ENCODE peak calls at places on chromosomes 11 and 22, in seven cellular contexts. One of them, this sample, is unnamed.

GRCh38 chr11:34997872-34998548 is 81.6 kb downstream of the PDHX start:
- DNase-seq in progenitor cell of endocrine pancreas: no peak
- DNase-seq in astrocyte of the spinal cord: peak; percentile 73
- DNase-seq in tibial nerve: no peak
- DNase-seq in choroid plexus epithelial cell: peak; percentile 65
- DNase-seq in tibial artery: no peak
- DNase-seq in lower leg skin: no peak
- DNase-seq in this sample: no peak

GRCh38 chr11:64121637-64122410 is 44.1 kb downstream of the MACROD1 start:
- DNase-seq in progenitor cell of endocrine pancreas: no peak
- DNase-seq in astrocyte of the spinal cord: peak; percentile 84
- DNase-seq in tibial nerve: no peak
- DNase-seq in choroid plexus epithelial cell: peak; percentile 74
- DNase-seq in tibial artery: no peak
- DNase-seq in lower leg skin: no peak
- DNase-seq in this sample: no peak

GRCh38 chr22:37604875-37605274 is 3.8 kb upstream of the GGA1 start:
- DNase-seq in progenitor cell of endocrine pancreas: no peak
- DNase-seq in astrocyte of the spinal cord: no peak
- DNase-seq in tibial nerve: no peak
- DNase-seq in choroid plexus epithelial cell: no peak
- DNase-seq in tibial artery: no peak
- DNase-seq in lower leg skin: no peak
- DNase-seq in this sample: no peak

GRCh38 chr11:115616941-115617340 is 112.7 kb upstream of the CADM1 start:
- DNase-seq in progenitor cell of endocrine pancreas: no peak
- DNase-seq in astrocyte of the spinal cord: peak; percentile 95
- DNase-seq in tibial nerve: no peak
- DNase-seq in choroid plexus epithelial cell: peak; percentile 11
- DNase-seq in tibial artery: no peak
- DNase-seq in lower leg skin: no peak
- DNase-seq in this sample: no peak

GRCh38 chr11:61507962-61508824 is at the start of gene LRRC10B:
- DNase-seq in progenitor cell of endocrine pancreas: peak; percentile 45
- DNase-seq in astrocyte of the spinal cord: no peak
- DNase-seq in tibial nerve: no peak
- DNase-seq in choroid plexus epithelial cell: no peak
- DNase-seq in tibial artery: no peak
- DNase-seq in lower leg skin: no peak
- DNase-seq in this sample: no peak

GRCh38 chr22:43850529-43850928 is 11.8 kb downstream of the SULT4A1 start:
- DNase-seq in progenitor cell of endocrine pancreas: no peak
- DNase-seq in astrocyte of the spinal cord: no peak
- DNase-seq in tibial nerve: peak; percentile 7
- DNase-seq in choroid plexus epithelial cell: no peak
- DNase-seq in tibial artery: no peak
- DNase-seq in lower leg skin: peak; percentile 45
- DNase-seq in this sample: peak; percentile 27

GRCh38 chr22:37566329-37566837 is 6.1 kb downstream of the CDC42EP1 start:
- DNase-seq in progenitor cell of endocrine pancreas: no peak
- DNase-seq in astrocyte of the spinal cord: no peak
- DNase-seq in tibial nerve: no peak
- DNase-seq in choroid plexus epithelial cell: no peak
- DNase-seq in tibial artery: no peak
- DNase-seq in lower leg skin: no peak
- DNase-seq in this sample: peak; percentile 64

GRCh38 chr22:20940178-20940790 is 23.1 kb downstream of the CRKL start:
- DNase-seq in progenitor cell of endocrine pancreas: no peak
- DNase-seq in astrocyte of the spinal cord: no peak
- DNase-seq in tibial nerve: no peak
- DNase-seq in choroid plexus epithelial cell: no peak
- DNase-seq in tibial artery: no peak
- DNase-seq in lower leg skin: no peak
- DNase-seq in this sample: no peak

GRCh38 chr11:46238967-46239800 is 38.3 kb upstream of the CREB3L1 start:
- DNase-seq in progenitor cell of endocrine pancreas: peak; percentile 89
- DNase-seq in astrocyte of the spinal cord: peak; percentile 86
- DNase-seq in tibial nerve: peak; percentile 73
- DNase-seq in choroid plexus epithelial cell: peak; percentile 85
- DNase-seq in tibial artery: peak; percentile 90
- DNase-seq in lower leg skin: peak; percentile 97
- DNase-seq in this sample: peak; percentile 84

GRCh38 chr11:69916806-69917387 is 97.7 kb upstream of the FGF3 start:
- DNase-seq in progenitor cell of endocrine pancreas: no peak
- DNase-seq in astrocyte of the spinal cord: no peak
- DNase-seq in tibial nerve: no peak
- DNase-seq in choroid plexus epithelial cell: no peak
- DNase-seq in tibial artery: peak; percentile 27
- DNase-seq in lower leg skin: peak; percentile 8
- DNase-seq in this sample: peak; percentile 19

GRCh38 chr22:47289316-47289985 is 527.0 kb downstream of the TBC1D22A start:
- DNase-seq in progenitor cell of endocrine pancreas: no peak
- DNase-seq in astrocyte of the spinal cord: no peak
- DNase-seq in tibial nerve: no peak
- DNase-seq in choroid plexus epithelial cell: no peak
- DNase-seq in tibial artery: peak; percentile 51
- DNase-seq in lower leg skin: peak; percentile 66
- DNase-seq in this sample: no peak

GRCh38 chr22:23904855-23905254 is 10.7 kb downstream of the MIF start:
- DNase-seq in progenitor cell of endocrine pancreas: no peak
- DNase-seq in astrocyte of the spinal cord: no peak
- DNase-seq in tibial nerve: no peak
- DNase-seq in choroid plexus epithelial cell: no peak
- DNase-seq in tibial artery: peak; percentile 38
- DNase-seq in lower leg skin: no peak
- DNase-seq in this sample: no peak

GRCh38 chr11:95231881-95232605 is 1.0 kb upstream of the SESN3 start:
- DNase-seq in progenitor cell of endocrine pancreas: peak; percentile 75
- DNase-seq in astrocyte of the spinal cord: peak; percentile 62
- DNase-seq in tibial nerve: peak; percentile 52
- DNase-seq in choroid plexus epithelial cell: peak; percentile 46
- DNase-seq in tibial artery: peak; percentile 86
- DNase-seq in lower leg skin: peak; percentile 94
- DNase-seq in this sample: peak; percentile 70

GRCh38 chr11:12577746-12578644 is 96.2 kb upstream of the TEAD1 start:
- DNase-seq in progenitor cell of endocrine pancreas: no peak
- DNase-seq in astrocyte of the spinal cord: no peak
- DNase-seq in tibial nerve: no peak
- DNase-seq in choroid plexus epithelial cell: no peak
- DNase-seq in tibial artery: no peak
- DNase-seq in lower leg skin: no peak
- DNase-seq in this sample: no peak

GRCh38 chr11:2482745-2483144 is 37.9 kb downstream of the KCNQ1 start:
- DNase-seq in progenitor cell of endocrine pancreas: no peak
- DNase-seq in astrocyte of the spinal cord: no peak
- DNase-seq in tibial nerve: no peak
- DNase-seq in choroid plexus epithelial cell: no peak
- DNase-seq in tibial artery: no peak
- DNase-seq in lower leg skin: no peak
- DNase-seq in this sample: no peak

GRCh38 chr11:870418-870817 is 27.8 kb downstream of the TSPAN4 start:
- DNase-seq in progenitor cell of endocrine pancreas: no peak
- DNase-seq in astrocyte of the spinal cord: no peak
- DNase-seq in tibial nerve: no peak
- DNase-seq in choroid plexus epithelial cell: no peak
- DNase-seq in tibial artery: no peak
- DNase-seq in lower leg skin: no peak
- DNase-seq in this sample: no peak

GRCh38 chr11:65293909-65294381 is 20.7 kb upstream of the CDC42EP2 start:
- DNase-seq in progenitor cell of endocrine pancreas: no peak
- DNase-seq in astrocyte of the spinal cord: no peak
- DNase-seq in tibial nerve: no peak
- DNase-seq in choroid plexus epithelial cell: no peak
- DNase-seq in tibial artery: no peak
- DNase-seq in lower leg skin: no peak
- DNase-seq in this sample: no peak

GRCh38 chr22:20025401-20026203 is 4.7 kb downstream of the TANGO2 start:
- DNase-seq in progenitor cell of endocrine pancreas: no peak
- DNase-seq in astrocyte of the spinal cord: no peak
- DNase-seq in tibial nerve: no peak
- DNase-seq in choroid plexus epithelial cell: no peak
- DNase-seq in tibial artery: peak; percentile 54
- DNase-seq in lower leg skin: no peak
- DNase-seq in this sample: no peak

GRCh38 chr11:121661796-121662508 is 209.2 kb upstream of the SORL1-AS1 start:
- DNase-seq in progenitor cell of endocrine pancreas: no peak
- DNase-seq in astrocyte of the spinal cord: peak; percentile 70
- DNase-seq in tibial nerve: no peak
- DNase-seq in choroid plexus epithelial cell: peak; percentile 84
- DNase-seq in tibial artery: no peak
- DNase-seq in lower leg skin: no peak
- DNase-seq in this sample: no peak

GRCh38 chr11:34552270-34552669 is 38.7 kb upstream of the ELF5 start:
- DNase-seq in progenitor cell of endocrine pancreas: no peak
- DNase-seq in astrocyte of the spinal cord: no peak
- DNase-seq in tibial nerve: no peak
- DNase-seq in choroid plexus epithelial cell: no peak
- DNase-seq in tibial artery: no peak
- DNase-seq in lower leg skin: no peak
- DNase-seq in this sample: no peak

GRCh38 chr11:20113147-20113435 is 47.2 kb downstream of the DBX1 start:
- DNase-seq in progenitor cell of endocrine pancreas: no peak
- DNase-seq in astrocyte of the spinal cord: no peak
- DNase-seq in tibial nerve: no peak
- DNase-seq in choroid plexus epithelial cell: peak; percentile 49
- DNase-seq in tibial artery: no peak
- DNase-seq in lower leg skin: no peak
- DNase-seq in this sample: no peak

GRCh38 chr22:19038728-19039447 is 83.3 kb downstream of the DGCR2 start:
- DNase-seq in progenitor cell of endocrine pancreas: no peak
- DNase-seq in astrocyte of the spinal cord: no peak
- DNase-seq in tibial nerve: no peak
- DNase-seq in choroid plexus epithelial cell: no peak
- DNase-seq in tibial artery: peak; percentile 63
- DNase-seq in lower leg skin: peak; percentile 83
- DNase-seq in this sample: no peak

GRCh38 chr22:37501610-37502341 is 15.6 kb upstream of the MFNG start:
- DNase-seq in progenitor cell of endocrine pancreas: peak; percentile 73
- DNase-seq in astrocyte of the spinal cord: peak; percentile 92
- DNase-seq in tibial nerve: peak; percentile 46
- DNase-seq in choroid plexus epithelial cell: peak; percentile 87
- DNase-seq in tibial artery: peak; percentile 70
- DNase-seq in lower leg skin: no peak
- DNase-seq in this sample: no peak

GRCh38 chr11:79285756-79286155 is 155.1 kb downstream of the TENM4 start:
- DNase-seq in progenitor cell of endocrine pancreas: no peak
- DNase-seq in astrocyte of the spinal cord: no peak
- DNase-seq in tibial nerve: no peak
- DNase-seq in choroid plexus epithelial cell: no peak
- DNase-seq in tibial artery: no peak
- DNase-seq in lower leg skin: no peak
- DNase-seq in this sample: no peak

GRCh38 chr11:1644601-1645356 is 15.2 kb downstream of the KRTAP5-5 start:
- DNase-seq in progenitor cell of endocrine pancreas: no peak
- DNase-seq in astrocyte of the spinal cord: no peak
- DNase-seq in tibial nerve: no peak
- DNase-seq in choroid plexus epithelial cell: no peak
- DNase-seq in tibial artery: no peak
- DNase-seq in lower leg skin: no peak
- DNase-seq in this sample: no peak

GRCh38 chr11:113906038-113906437 is 1.4 kb downstream of the HTR3B start:
- DNase-seq in progenitor cell of endocrine pancreas: no peak
- DNase-seq in astrocyte of the spinal cord: peak; percentile 9
- DNase-seq in tibial nerve: no peak
- DNase-seq in choroid plexus epithelial cell: peak; percentile 29
- DNase-seq in tibial artery: no peak
- DNase-seq in lower leg skin: no peak
- DNase-seq in this sample: no peak
- TF ChIP-seq CTCF in progenitor cell of endocrine pancreas: peak; percentile 69
- TF ChIP-seq CTCF in astrocyte of the spinal cord: peak; percentile 15
- TF ChIP-seq CTCF in tibial nerve: no peak
- TF ChIP-seq CTCF in choroid plexus epithelial cell: peak; percentile 32
- TF ChIP-seq CTCF in tibial artery: no peak
- TF ChIP-seq CTCF in lower leg skin: no peak
- TF ChIP-seq CTCF in this sample: no peak

GRCh38 chr22:41285820-41286638 is at the start of gene RANGAP1:
- DNase-seq in progenitor cell of endocrine pancreas: peak; percentile 97
- DNase-seq in astrocyte of the spinal cord: peak; percentile 99
- DNase-seq in tibial nerve: peak; percentile 93
- DNase-seq in choroid plexus epithelial cell: peak; percentile 99
- DNase-seq in tibial artery: peak; percentile 99
- DNase-seq in lower leg skin: peak; percentile 99
- DNase-seq in this sample: peak; percentile 97
- TF ChIP-seq CTCF in progenitor cell of endocrine pancreas: peak; percentile 25
- TF ChIP-seq CTCF in astrocyte of the spinal cord: peak; percentile 22
- TF ChIP-seq CTCF in tibial nerve: peak; percentile 60
- TF ChIP-seq CTCF in choroid plexus epithelial cell: peak; percentile 33
- TF ChIP-seq CTCF in tibial artery: peak; percentile 36
- TF ChIP-seq CTCF in lower leg skin: no peak
- TF ChIP-seq CTCF in this sample: peak; percentile 4

DNA sequence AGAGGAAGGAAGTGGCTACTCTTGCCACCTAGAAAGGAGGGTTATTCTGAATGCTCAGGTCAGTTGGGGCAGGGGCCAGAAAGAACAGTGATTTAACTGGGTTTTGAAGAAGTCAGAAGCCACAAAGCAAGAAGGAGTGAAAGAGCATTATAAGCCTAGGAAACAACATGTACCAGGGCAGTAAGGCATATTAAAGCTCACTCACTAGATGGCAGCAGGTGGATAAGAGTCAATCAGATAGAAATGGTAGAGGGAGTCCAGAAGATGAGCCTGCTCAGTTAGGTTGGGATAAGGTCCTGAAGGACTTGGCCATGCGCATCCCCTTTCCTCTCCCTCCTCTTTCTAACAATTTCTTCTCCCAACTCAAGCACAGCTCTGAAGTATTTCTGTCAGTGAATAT is 22.0 kb upstream of the PATE1 start:
- DNase-seq in progenitor cell of endocrine pancreas: no peak
- DNase-seq in astrocyte of the spinal cord: no peak
- DNase-seq in tibial nerve: no peak
- DNase-seq in choroid plexus epithelial cell: peak; percentile 38
- DNase-seq in tibial artery: no peak
- DNase-seq in lower leg skin: no peak
- DNase-seq in this sample: no peak
- TF ChIP-seq CTCF in progenitor cell of endocrine pancreas: peak; percentile 13
- TF ChIP-seq CTCF in astrocyte of the spinal cord: peak; percentile 6
- TF ChIP-seq CTCF in tibial nerve: no peak
- TF ChIP-seq CTCF in choroid plexus epithelial cell: peak; percentile 35
- TF ChIP-seq CTCF in tibial artery: no peak
- TF ChIP-seq CTCF in lower leg skin: no peak
- TF ChIP-seq CTCF in this sample: no peak

GRCh38 chr22:48842976-48843375 is 984.7 kb downstream of the BRD1 start:
- DNase-seq in progenitor cell of endocrine pancreas: no peak
- DNase-seq in astrocyte of the spinal cord: no peak
- DNase-seq in tibial nerve: no peak
- DNase-seq in choroid plexus epithelial cell: no peak
- DNase-seq in tibial artery: no peak
- DNase-seq in lower leg skin: no peak
- DNase-seq in this sample: no peak

GRCh38 chr22:48842583-48842945 is 985.1 kb downstream of the BRD1 start:
- DNase-seq in progenitor cell of endocrine pancreas: no peak
- DNase-seq in astrocyte of the spinal cord: no peak
- DNase-seq in tibial nerve: no peak
- DNase-seq in choroid plexus epithelial cell: no peak
- DNase-seq in tibial artery: no peak
- DNase-seq in lower leg skin: no peak
- DNase-seq in this sample: no peak

GRCh38 chr22:48843640-48844039 is 984.0 kb downstream of the BRD1 start:
- DNase-seq in progenitor cell of endocrine pancreas: no peak
- DNase-seq in astrocyte of the spinal cord: no peak
- DNase-seq in tibial nerve: no peak
- DNase-seq in choroid plexus epithelial cell: no peak
- DNase-seq in tibial artery: no peak
- DNase-seq in lower leg skin: no peak
- DNase-seq in this sample: no peak

GRCh38 chr22:48845356-48845936 is 982.2 kb downstream of the BRD1 start:
- DNase-seq in progenitor cell of endocrine pancreas: no peak
- DNase-seq in astrocyte of the spinal cord: no peak
- DNase-seq in tibial nerve: no peak
- DNase-seq in choroid plexus epithelial cell: no peak
- DNase-seq in tibial artery: no peak
- DNase-seq in lower leg skin: no peak
- DNase-seq in this sample: no peak

GRCh38 chr22:48844096-48844675 is 983.5 kb downstream of the BRD1 start:
- DNase-seq in progenitor cell of endocrine pancreas: no peak
- DNase-seq in astrocyte of the spinal cord: no peak
- DNase-seq in tibial nerve: no peak
- DNase-seq in choroid plexus epithelial cell: no peak
- DNase-seq in tibial artery: no peak
- DNase-seq in lower leg skin: no peak
- DNase-seq in this sample: no peak
- TF ChIP-seq CTCF in progenitor cell of endocrine pancreas: no peak
- TF ChIP-seq CTCF in astrocyte of the spinal cord: no peak
- TF ChIP-seq CTCF in tibial nerve: no peak
- TF ChIP-seq CTCF in choroid plexus epithelial cell: no peak
- TF ChIP-seq CTCF in tibial artery: no peak
- TF ChIP-seq CTCF in lower leg skin: no peak
- TF ChIP-seq CTCF in this sample: no peak

This sample was measured in CD14-positive monocyte.